ENCODE peak calls at places on chromosomes 3 and 15, in seven cellular contexts. V is neural progenitor cell, S is fibroblast of the aortic adventitia, Q is omental fat pad, H is body of pancreas, A is psoas muscle, P is progenitor cell of endocrine pancreas. Z is an unnamed sample.

GRCh38 chr3:52090131-52090548 is 33.8 kb upstream of the DUSP7 start:
- DNase-seq in Q (no peak), A (peak), S (peak), V (no peak), H (no peak), P (no peak), Z (no peak)

GRCh38 chr3:178304758-178305157 is 231.5 kb upstream of the KCNMB2 start:
- DNase-seq in S (peak), V (no peak), A (no peak), Q (no peak), P (no peak), H (no peak), Z (no peak)

GRCh38 chr15:42193383-42193782 is 14.7 kb downstream of the VPS39 start:
- DNase-seq in S (no peak), Q (no peak), V (no peak), P (no peak), H (no peak), A (no peak), Z (no peak)

GRCh38 chr3:46447535-46447934 is 17.2 kb downstream of the LTF start:
- DNase-seq in P (no peak), H (no peak), Q (no peak), A (no peak), S (no peak), V (no peak), Z (no peak)

GRCh38 chr3:125594581-125595011 is 701 bp downstream of the OSBPL11 start:
- DNase-seq in Q (no peak), A (peak), H (peak), V (peak), P (no peak), S (no peak), Z (no peak)

GRCh38 chr3:172685331-172686214 is 25.3 kb downstream of the NCEH1 start:
- DNase-seq in S (peak), Q (no peak), H (no peak), P (no peak), V (no peak), A (no peak), Z (no peak)

GRCh38 chr3:141876891-141877561 is 583 bp downstream of the ATP1B3 start:
- DNase-seq in H (peak), P (peak), S (peak), V (peak), Q (peak), A (peak), Z (peak)

GRCh38 chr3:84547971-84548970 is 410.5 kb upstream of the CADM2 start:
- DNase-seq in H (peak), A (peak), S (no peak), Q (no peak), P (peak), V (peak), Z (peak)

GRCh38 chr3:127172670-127173515 is 20.0 kb upstream of the PRR23E start:
- DNase-seq in A (no peak), S (peak), Q (no peak), P (no peak), V (no peak), H (no peak), Z (no peak)

GRCh38 chr3:146493221-146493620 is 23.9 kb upstream of the PLSCR2 start:
- DNase-seq in A (no peak), V (no peak), S (peak), H (no peak), P (no peak), Q (no peak), Z (no peak)

GRCh38 chr3:117302448-117302847 is 592.9 kb downstream of the TUSC7 start:
- DNase-seq in V (no peak), H (no peak), P (no peak), A (no peak), S (no peak), Q (no peak), Z (no peak)

GRCh38 chr3:124258057-124258500 is 266.2 kb upstream of the ROPN1 start:
- DNase-seq in Q (no peak), P (no peak), H (peak), A (no peak), S (no peak), V (no peak), Z (no peak)

GRCh38 chr3:144444061-144444460 is 472.4 kb downstream of the DIPK2A start:
- DNase-seq in H (no peak), A (no peak), S (no peak), Q (no peak), P (no peak), V (no peak), Z (no peak)

GRCh38 chr3:166060789-166061479 is 223.7 kb upstream of the BCHE start:
- DNase-seq in S (no peak), Q (no peak), V (peak), A (no peak), H (no peak), P (no peak), Z (no peak)

GRCh38 chr3:48194446-48195071 is 6.3 kb upstream of the CDC25A start:
- DNase-seq in A (peak), V (peak), H (peak), Q (peak), P (peak), S (peak), Z (peak)

GRCh38 chr15:39629376-39629775 is 48.5 kb downstream of the THBS1 start:
- DNase-seq in A (no peak), Q (no peak), S (no peak), H (no peak), P (no peak), V (no peak), Z (no peak)

GRCh38 chr3:63656791-63657190 is 4.3 kb downstream of the SNTN start:
- DNase-seq in H (no peak), P (no peak), V (no peak), Q (no peak), S (peak), A (no peak), Z (no peak)

GRCh38 chr3:63661242-63661641 is 8.8 kb downstream of the SNTN start:
- DNase-seq in A (no peak), P (no peak), Q (no peak), H (no peak), V (no peak), S (peak), Z (no peak)

GRCh38 chr3:63662011-63662410 is 9.5 kb downstream of the SNTN start:
- DNase-seq in S (no peak), H (no peak), A (no peak), Q (no peak), V (no peak), P (no peak), Z (no peak)

GRCh38 chr3:63662500-63662899 is 10.0 kb downstream of the SNTN start:
- DNase-seq in H (peak), Q (no peak), S (peak), A (no peak), V (peak), P (no peak), Z (no peak)
- TF ChIP-seq CTCF in H (peak), Q (no peak), S (no peak), A (no peak), V (peak), P (peak), Z (no peak)

DNA sequence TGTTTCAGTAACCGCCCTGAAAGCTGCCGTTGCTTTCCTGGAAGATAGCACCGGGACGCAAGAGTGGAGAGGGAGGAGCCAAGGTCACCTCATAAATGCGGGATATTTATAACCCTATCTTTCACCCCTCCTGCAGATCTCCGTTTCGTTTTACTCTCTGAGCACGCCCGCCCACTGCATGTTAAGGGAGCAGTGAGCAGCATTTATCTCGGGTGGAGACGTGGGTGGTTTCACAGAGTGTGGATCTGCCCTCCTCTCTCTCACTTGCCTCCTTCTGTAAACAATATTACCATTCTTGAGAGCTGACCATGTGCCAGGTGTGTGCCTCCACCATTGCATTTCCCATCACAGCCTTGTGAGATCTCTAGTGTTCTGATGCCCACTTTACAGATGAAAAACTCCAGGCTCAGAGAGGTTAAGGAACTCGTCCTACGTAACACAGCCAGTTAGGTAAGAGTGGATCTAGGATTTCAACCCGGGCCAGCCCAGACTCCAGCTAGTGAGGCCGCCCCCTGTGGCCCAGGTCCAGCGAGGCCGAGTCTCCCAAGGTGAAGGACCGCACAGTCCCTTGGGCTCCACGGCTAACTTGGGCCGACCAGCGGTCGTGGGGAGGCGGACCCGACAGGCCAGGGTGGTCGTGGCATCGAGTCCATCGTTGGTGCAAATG is 16.9 kb upstream of the SEMA4B start:
- DNase-seq in Q (peak), A (peak), S (peak), V (no peak), H (peak), P (no peak), Z (peak)
- TF ChIP-seq CTCF in Q (no peak), A (no peak), S (no peak), V (no peak), H (no peak), P (no peak), Z (no peak)

GRCh38 chr15:68433551-68433950 is 1.6 kb upstream of the ITGA11 start:
- DNase-seq in V (no peak), S (no peak), A (no peak), Q (no peak), H (no peak), P (no peak), Z (no peak)
- TF ChIP-seq CTCF in V (no peak), S (no peak), A (no peak), Q (no peak), H (no peak), P (no peak), Z (no peak)

DNA sequence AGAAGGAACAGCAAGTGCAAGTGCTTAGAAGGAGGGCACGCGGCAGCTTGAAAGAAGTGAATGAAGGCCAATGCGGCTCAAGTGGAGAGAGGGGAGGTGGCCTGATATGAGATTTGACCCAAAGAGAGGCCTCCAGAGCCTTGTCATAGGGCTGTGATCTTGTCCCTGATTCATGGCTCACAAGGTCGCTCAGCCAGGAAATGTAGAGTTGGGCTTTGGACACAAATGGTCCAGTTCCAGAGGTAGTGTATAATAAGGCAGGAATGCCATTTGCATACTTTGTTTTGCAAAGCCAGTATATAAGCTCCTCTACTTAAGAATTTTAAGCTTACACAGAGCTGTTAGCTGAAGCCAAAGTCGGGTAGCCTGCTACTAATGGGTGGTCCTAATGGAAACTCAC is 33.7 kb downstream of the HGD start:
- DNase-seq in A (no peak), Q (no peak), H (no peak), P (no peak), V (no peak), S (no peak), Z (no peak)
- TF ChIP-seq CTCF in A (no peak), Q (no peak), H (no peak), P (no peak), V (no peak), S (no peak), Z (no peak)

GRCh38 chr15:37246065-37246464 is 145.7 kb upstream of the MEIS2 start:
- DNase-seq in Q (no peak), P (no peak), A (no peak), V (no peak), H (no peak), S (no peak), Z (no peak)

GRCh38 chr15:37246856-37247255 is 146.5 kb upstream of the MEIS2 start:
- DNase-seq in Q (no peak), V (peak), H (no peak), S (no peak), A (no peak), P (no peak), Z (no peak)

DNA sequence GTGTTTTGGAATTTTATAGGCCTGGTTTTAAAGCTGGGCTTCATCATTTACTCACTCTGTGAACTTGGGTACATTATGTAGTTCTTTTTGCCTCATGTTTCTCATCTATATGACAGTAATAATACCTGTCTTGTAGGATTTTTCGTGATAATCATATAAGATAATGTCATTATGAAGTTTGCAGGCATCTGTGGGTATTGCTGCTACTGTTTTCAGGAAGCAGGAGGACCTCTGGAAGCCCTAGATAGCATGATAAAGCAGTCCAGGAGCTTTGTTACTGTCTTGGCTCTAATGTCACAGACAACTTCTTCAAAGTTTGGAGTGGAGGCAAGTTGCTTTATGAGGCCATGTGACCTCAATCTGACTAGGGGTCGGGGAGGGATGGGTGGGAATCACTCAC is 145.0 kb upstream of the MEIS2 start:
- DNase-seq in V (no peak), H (no peak), A (no peak), P (no peak), S (no peak), Q (no peak), Z (no peak)
- TF ChIP-seq CTCF in V (no peak), H (no peak), A (no peak), P (no peak), S (no peak), Q (no peak), Z (no peak)

DNA sequence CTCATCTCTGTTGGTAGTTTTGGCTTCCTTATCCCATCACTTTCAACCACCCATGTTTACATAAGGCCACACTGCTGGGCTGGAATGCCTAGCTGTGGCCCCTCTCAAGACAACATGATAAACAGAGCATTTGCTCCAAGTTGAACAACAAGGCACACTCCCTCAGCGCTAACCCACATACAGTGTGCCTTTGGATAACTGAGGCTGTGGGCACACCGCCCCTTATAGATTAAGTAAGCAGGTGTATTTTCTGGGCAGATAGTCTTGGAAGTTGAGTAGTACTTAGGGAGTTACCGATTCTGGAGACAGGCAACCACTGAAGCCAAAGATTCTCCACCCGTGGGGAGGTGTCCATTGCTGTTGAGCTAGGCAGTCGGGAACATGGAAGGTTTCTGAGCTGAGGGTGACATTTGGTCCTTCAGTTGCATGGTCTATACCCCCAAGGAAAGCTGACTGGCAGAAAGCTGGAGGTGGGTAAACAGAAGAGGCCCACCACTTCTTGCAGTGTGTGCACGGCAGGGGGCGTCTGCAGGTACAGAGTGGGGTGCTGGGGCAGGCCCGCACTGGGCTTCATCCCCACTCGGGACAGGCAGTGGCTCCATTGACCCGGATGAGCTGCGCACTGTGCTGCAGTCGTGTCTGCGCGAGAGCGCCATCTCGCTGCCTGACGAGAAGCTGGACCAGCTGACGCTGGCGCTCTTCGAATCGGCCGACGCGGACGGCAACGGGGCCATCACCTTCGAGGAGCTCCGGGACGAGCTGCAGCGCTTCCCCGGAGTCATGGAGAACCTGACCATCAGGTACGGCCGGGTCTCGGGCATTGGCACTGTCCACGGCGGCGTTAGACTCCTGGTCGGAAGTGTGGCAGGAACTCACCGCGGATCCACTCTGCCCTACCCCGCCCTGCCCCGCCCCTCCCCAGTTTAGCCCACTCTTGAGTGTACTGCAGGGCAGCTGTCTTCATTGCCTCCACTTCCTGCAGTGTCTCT is 16.8 kb downstream of the NOX5 start:
- DNase-seq in V (peak), Q (no peak), H (peak), P (peak), S (no peak), A (peak), Z (peak)
- TF ChIP-seq CTCF in V (peak), Q (no peak), H (peak), P (peak), S (peak), A (peak), Z (peak)

GRCh38 chr3:168094877-168095610 is 680 bp downstream of the GOLIM4 start:
- DNase-seq in A (peak), P (peak), Q (peak), S (peak), V (peak), H (peak), Z (peak)
- TF ChIP-seq CTCF in A (peak), P (peak), Q (peak), S (peak), V (peak), H (peak), Z (peak)

Z was measured in GM13976.